ENCODE peak calls at places on chromosomes 11 and 22, in four cellular contexts. K is HCT116, Z is mesenchymal stem cell, W is heart right ventricle. Y is an unnamed sample. For H3K36me3, the result is how much of the 10 kb centered on the place peaks cover.

GRCh38 chr22:23722168-23722567 is 28.7 kb downstream of the ZNF70 start:
- DNase-seq in K (no peak), Z (no peak), W (no peak), Y (no peak)

GRCh38 chr11:77519847-77520246 is 46.0 kb upstream of the PAK1 start:
- DNase-seq in K (no peak), Z (no peak), W (no peak), Y (no peak)

GRCh38 chr22:22576244-22576988 is 17.4 kb upstream of the PRAME start:
- DNase-seq in K (peak), Z (peak), W (peak), Y (no peak)

GRCh38 chr11:20474951-20475517 is 87.5 kb downstream of the PRMT3 start:
- DNase-seq in K (no peak), Z (no peak), W (no peak), Y (no peak)

GRCh38 chr11:92035488-92035887 is 189.1 kb upstream of the FAT3 start:
- DNase-seq in K (no peak), Z (no peak), W (no peak), Y (no peak)

GRCh38 chr22:31603081-31603525 is 58.9 kb downstream of the PISD start:
- DNase-seq in K (no peak), Z (no peak), W (no peak), Y (no peak)

GRCh38 chr11:124717786-124718634 is 21.7 kb upstream of the NRGN start:
- DNase-seq in K (no peak), Z (peak), W (peak), Y (no peak)

GRCh38 chr11:46686886-46687810 is 13.3 kb downstream of the ARHGAP1 start:
- DNase-seq in K (no peak), Z (no peak), W (no peak), Y (no peak)

GRCh38 chr11:19953909-19954308 is 206.4 kb downstream of the DBX1 start:
- DNase-seq in K (peak), Z (peak), W (peak), Y (no peak)

GRCh38 chr11:47915407-47916137 is 64.8 kb upstream of the PTPRJ start:
- DNase-seq in K (no peak), Z (no peak), W (peak), Y (peak)

GRCh38 chr11:8959546-8960166 is 4.6 kb downstream of the TMEM9B start:
- DNase-seq in K (peak), Z (peak), W (peak), Y (no peak)

GRCh38 chr22:49011379-49011768 is 816.3 kb downstream of the BRD1 start:
- DNase-seq in K (no peak), Z (no peak), W (no peak), Y (no peak)

GRCh38 chr22:37887610-37888378 is 18.3 kb upstream of the MICALL1 start:
- DNase-seq in K (no peak), Z (peak), W (no peak), Y (no peak)

GRCh38 chr11:47378011-47378835 is at the start of gene SPI1:
- DNase-seq in K (no peak), Z (no peak), W (peak), Y (no peak)

GRCh38 chr22:47716890-47717615 is 954.6 kb downstream of the TBC1D22A start:
- DNase-seq in K (no peak), Z (no peak), W (no peak), Y (no peak)

GRCh38 chr22:43409046-43409445 is 2.8 kb upstream of the MPPED1 start:
- DNase-seq in K (no peak), Z (no peak), W (no peak), Y (no peak)

GRCh38 chr11:35321111-35321510 is 98.2 kb downstream of the SLC1A2 start:
- DNase-seq in K (no peak), Z (no peak), W (no peak), Y (no peak)

GRCh38 chr11:26105762-26106423 is 226.0 kb upstream of the ANO3 start:
- DNase-seq in K (no peak), Z (no peak), W (no peak), Y (no peak)

GRCh38 chr11:46342237-46342636 is 5.0 kb upstream of the DGKZ start:
- DNase-seq in K (no peak), Z (peak), W (no peak), Y (no peak)

GRCh38 chr11:4576880-4577279 is 4.7 kb upstream of the OR52I2 start:
- DNase-seq in K (no peak), Z (no peak), W (no peak), Y (no peak)

GRCh38 chr11:63813563-63814382 is 517 bp downstream of the SPINDOC start:
- DNase-seq in K (no peak), Z (peak), W (peak), Y (no peak)

GRCh38 chr11:70604630-70605520 is 206.5 kb downstream of the CTTN start:
- DNase-seq in K (no peak), Z (no peak), W (no peak), Y (no peak)

GRCh38 chr11:118791015-118791960 is at the start of gene DDX6:
- DNase-seq in K (peak), Z (peak), W (peak), Y (peak)

GRCh38 chr11:19730373-19730772 is 17.7 kb downstream of the NAV2 start:
- DNase-seq in K (no peak), Z (no peak), W (peak), Y (peak)

GRCh38 chr22:19892249-19892879 is 37.7 kb upstream of the GNB1L start:
- DNase-seq in K (no peak), Z (peak), W (no peak), Y (no peak)
- H3K27ac ChIP-seq in K (no peak), Z (peak), W (no peak), Y (no peak)

DNA sequence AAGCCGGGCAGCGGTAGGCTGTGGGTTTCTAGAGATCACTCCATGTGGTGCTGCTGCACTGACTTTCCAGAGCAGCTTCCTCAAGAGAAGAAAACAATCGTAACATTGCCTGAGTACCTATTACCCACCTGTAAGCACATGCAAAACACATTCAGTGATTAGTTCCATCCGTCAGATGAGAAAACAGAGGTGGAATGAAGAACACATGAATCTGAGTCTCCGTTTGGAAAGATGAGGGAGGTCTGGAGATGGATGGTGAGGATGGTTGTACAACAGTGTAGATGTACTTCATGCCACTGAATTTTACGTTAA is 7.5 kb upstream of the SLCO2B1 start:
- DNase-seq in K (no peak), Z (no peak), W (no peak), Y (no peak)
- H3K4me3 ChIP-seq in K (no peak), Z (no peak), W (no peak), Y (no peak)

GRCh38 chr11:129864811-129865210 is 30.6 kb downstream of the NFRKB start:
- DNase-seq in K (no peak), Z (no peak), W (no peak), Y (no peak)

GRCh38 chr11:129862123-129862522 is 33.3 kb downstream of the NFRKB start:
- DNase-seq in K (no peak), Z (peak), W (no peak), Y (no peak)

GRCh38 chr11:129866328-129866727 is 29.1 kb downstream of the NFRKB start:
- DNase-seq in K (no peak), Z (no peak), W (no peak), Y (no peak)

GRCh38 chr11:129861702-129862107 is 33.7 kb downstream of the NFRKB start:
- DNase-seq in K (peak), Z (peak), W (peak), Y (no peak)

DNA sequence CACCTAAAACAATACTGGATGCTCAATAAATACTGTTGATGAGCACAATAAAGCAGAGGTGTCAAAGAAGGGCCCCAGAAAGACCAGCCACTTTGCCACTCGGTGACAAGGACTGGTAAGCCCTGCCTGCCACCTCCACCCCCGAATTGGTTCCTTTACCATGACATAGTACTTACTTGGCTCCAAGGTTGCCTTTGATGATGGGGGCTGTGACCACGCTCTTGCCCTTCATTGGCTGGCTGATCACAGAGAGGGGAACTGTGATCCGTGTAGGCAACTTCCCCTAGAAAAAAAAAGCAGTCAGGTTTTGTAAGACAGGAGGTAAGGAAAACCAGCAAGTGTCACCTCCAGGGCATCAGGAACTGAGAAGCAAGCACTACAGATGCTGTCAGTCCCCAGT is 29.7 kb downstream of the NFRKB start:
- DNase-seq in K (no peak), Z (no peak), W (no peak), Y (no peak)
- H3K36me3 ChIP-seq in K (under half), Z (half or more), W (half or more), Y (half or more)

GRCh38 chr11:75276696-75277095 is 36.1 kb downstream of the TPBGL start:
- DNase-seq in K (no peak), Z (no peak), W (no peak), Y (peak)
- H3K27ac ChIP-seq in K (no peak), Z (no peak), W (peak), Y (no peak)

Y was measured in ascending aorta.